ENCODE peak calls at places on chromosomes 13 and 19, in six cellular contexts. X is MM.1S, S is GM23248, A is thoracic aorta, W is GM23338, M is lower lobe of right lung. B is an unnamed sample.

GRCh38 chr13:27678306-27679040 is 56.8 kb downstream of the POLR1D start:
- DNase-seq in X (no peak), S (no peak), A (no peak), W (peak; percentile 26), M (no peak), B (no peak)

GRCh38 chr13:113428469-113428865 is 24.8 kb downstream of the ADPRHL1 start:
- DNase-seq in X (no peak), S (no peak), A (no peak), W (no peak), M (no peak), B (no peak)

GRCh38 chr13:30734434-30734833 is 909 bp upstream of the ALOX5AP start:
- DNase-seq in X (no peak), S (peak; percentile 73), A (no peak), W (no peak), M (no peak), B (no peak)

GRCh38 chr19:34067861-34068271 is 104.4 kb upstream of the LSM14A start:
- DNase-seq in X (no peak), S (peak; percentile 53), A (no peak), W (no peak), M (no peak), B (no peak)

GRCh38 chr19:27652281-27652680 is 1560.7 kb downstream of the UQCRFS1 start:
- DNase-seq in X (no peak), S (no peak), A (no peak), W (no peak), M (no peak), B (no peak)

GRCh38 chr13:46801831-46802230 is 4.9 kb upstream of the ESD start:
- DNase-seq in X (no peak), S (no peak), A (no peak), W (no peak), M (no peak), B (no peak)

GRCh38 chr13:112443191-112444000 is 67.2 kb downstream of the SPACA7 start:
- DNase-seq in X (no peak), S (peak; percentile 35), A (no peak), W (peak; percentile 69), M (no peak), B (no peak)

GRCh38 chr13:27000686-27001085 is 170.9 kb downstream of the USP12 start:
- DNase-seq in X (no peak), S (no peak), A (no peak), W (no peak), M (no peak), B (no peak)

GRCh38 chr13:45166858-45167257 is 34.0 kb downstream of the KCTD4 start:
- DNase-seq in X (no peak), S (no peak), A (no peak), W (no peak), M (no peak), B (no peak)

GRCh38 chr13:102648046-102648445 is 46.8 kb downstream of the METTL21C start:
- DNase-seq in X (no peak), S (no peak), A (no peak), W (no peak), M (no peak), B (no peak)

GRCh38 chr13:33251131-33251629 is 34.4 kb downstream of the STARD13 start:
- DNase-seq in X (peak; percentile 15), S (peak; percentile 94), A (peak; percentile 12), W (no peak), M (no peak), B (no peak)

GRCh38 chr13:36072536-36072935 is 58.6 kb downstream of the DCLK1 start:
- DNase-seq in X (no peak), S (no peak), A (no peak), W (no peak), M (no peak), B (no peak)

GRCh38 chr13:95212962-95213850 is 88.0 kb downstream of the ABCC4 start:
- DNase-seq in X (no peak), S (no peak), A (no peak), W (no peak), M (no peak), B (no peak)

GRCh38 chr19:10037809-10038208 is 24.5 kb downstream of the RDH8 start:
- DNase-seq in X (no peak), S (no peak), A (no peak), W (no peak), M (no peak), B (no peak)

GRCh38 chr19:48152552-48152951 is 17.6 kb downstream of the LIG1 start:
- DNase-seq in X (peak; percentile 64), S (peak; percentile 57), A (no peak), W (peak; percentile 69), M (no peak), B (peak; percentile 60)

GRCh38 chr19:10503002-10503789 is at the start of gene KEAP1:
- DNase-seq in X (peak; percentile 52), S (peak; percentile 57), A (no peak), W (peak; percentile 75), M (peak; percentile 59), B (peak; percentile 11)

GRCh38 chr13:39159393-39159792 is 121.1 kb downstream of the NHLRC3 start:
- DNase-seq in X (no peak), S (no peak), A (no peak), W (no peak), M (no peak), B (no peak)

GRCh38 chr13:64332048-64332447 is 2898.1 kb downstream of the PCDH9 start:
- DNase-seq in X (no peak), S (no peak), A (no peak), W (no peak), M (no peak), B (no peak)

GRCh38 chr19:8396563-8397203 is 6.5 kb downstream of the RAB11B start:
- DNase-seq in X (peak; percentile 84), S (peak; percentile 77), A (no peak), W (peak; percentile 86), M (peak; percentile 79), B (peak; percentile 58)

GRCh38 chr19:35963514-35963913 is 27.3 kb downstream of the LRFN3 start:
- DNase-seq in X (no peak), S (peak; percentile 74), A (no peak), W (peak; percentile 92), M (no peak), B (no peak)

GRCh38 chr13:108266316-108266936 is 3.1 kb upstream of the TNFSF13B start:
- DNase-seq in X (no peak), S (no peak), A (no peak), W (no peak), M (no peak), B (no peak)

GRCh38 chr13:30569901-30570576 is 47.7 kb upstream of the USPL1 start:
- DNase-seq in X (no peak), S (peak; percentile 99), A (peak; percentile 25), W (peak; percentile 17), M (no peak), B (no peak)

GRCh38 chr13:64810701-64811258 is 2419.4 kb downstream of the PCDH9 start:
- DNase-seq in X (no peak), S (peak; percentile 11), A (no peak), W (no peak), M (no peak), B (no peak)

GRCh38 chr13:80011448-80012212 is 329.3 kb downstream of the SPRY2 start:
- DNase-seq in X (no peak), S (no peak), A (no peak), W (no peak), M (no peak), B (no peak)

GRCh38 chr19:41793414-41793727 is 3.0 kb upstream of the CEACAM3 start:
- DNase-seq in X (no peak), S (no peak), A (no peak), W (no peak), M (no peak), B (no peak)

GRCh38 chr19:41795031-41795461 is 1.3 kb upstream of the CEACAM3 start:
- DNase-seq in X (peak; percentile 55), S (peak; percentile 56), A (no peak), W (peak; percentile 87), M (no peak), B (peak; percentile 68)

GRCh38 chr19:41796362-41796761 is at the start of gene CEACAM3:
- DNase-seq in X (no peak), S (no peak), A (no peak), W (no peak), M (no peak), B (no peak)

GRCh38 chr19:41792513-41793413 is 3.6 kb upstream of the CEACAM3 start:
- DNase-seq in X (peak; percentile 52), S (peak; percentile 69), A (no peak), W (peak; percentile 84), M (peak; percentile 83), B (peak; percentile 38)
- H3K27ac ChIP-seq in X (no peak overlapping the region), S (no peak overlapping the region), A (no peak overlapping the region), W (no peak overlapping the region), M (no peak overlapping the region), B (no peak overlapping the region)

DNA sequence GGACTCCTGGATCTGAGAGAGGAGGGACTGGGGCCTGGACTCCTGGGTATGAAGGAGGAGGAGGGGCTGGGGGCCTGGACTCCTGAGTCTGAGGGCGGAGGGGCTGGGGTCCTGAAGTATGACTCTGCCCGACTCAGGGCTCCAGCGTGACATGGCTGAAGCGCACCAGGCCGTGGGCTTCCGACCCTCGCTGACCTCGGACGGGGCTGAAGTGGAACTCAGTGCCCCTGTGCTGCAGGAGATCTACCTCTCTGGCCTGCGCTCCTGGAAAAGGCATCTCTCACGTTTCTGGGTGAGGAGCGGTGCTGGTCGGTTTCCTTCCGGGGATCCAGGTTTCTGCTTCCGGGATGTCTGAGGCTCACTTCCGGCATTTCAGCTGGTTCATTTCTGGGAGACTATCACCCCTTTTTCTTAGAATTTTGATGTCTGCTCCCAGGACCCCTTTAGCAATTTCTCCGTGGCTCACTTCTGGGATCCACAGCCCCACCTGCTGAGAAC is 1.2 kb downstream of the CPT1C start:
- DNase-seq in X (no peak), S (no peak), A (no peak), W (no peak), M (no peak), B (no peak)
- H3K4me3 ChIP-seq in X (no peak overlapping the region), S (peak overlapping the region; percentile 82), A (no peak overlapping the region), W (peak overlapping the region; percentile 97), M (no peak overlapping the region), B (no peak overlapping the region)

DNA sequence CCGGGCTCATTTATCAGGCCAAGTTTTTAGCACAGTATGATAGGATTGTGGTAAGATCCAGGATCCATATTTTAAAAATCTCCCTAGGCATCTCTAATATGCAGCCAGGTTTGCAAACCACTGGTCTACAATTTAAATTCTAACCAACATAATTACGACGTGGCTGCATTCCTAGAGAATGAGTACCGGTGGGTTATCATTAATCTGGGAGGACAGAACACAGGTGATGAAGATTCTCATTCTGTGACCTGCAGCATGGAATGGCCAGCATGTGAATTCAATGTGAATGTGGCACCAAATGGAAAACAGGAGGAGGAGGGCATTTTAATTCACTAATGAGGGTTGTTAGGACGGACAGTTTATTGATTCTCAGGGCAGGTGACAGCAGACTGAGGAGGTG is 56.9 kb upstream of the MED4 start:
- DNase-seq in X (no peak), S (no peak), A (no peak), W (no peak), M (no peak), B (no peak)
- H3K27ac ChIP-seq in X (no peak overlapping the region), S (no peak overlapping the region), A (no peak overlapping the region), W (no peak overlapping the region), M (peak overlapping the region; percentile 54), B (peak overlapping the region; percentile 68)

DNA sequence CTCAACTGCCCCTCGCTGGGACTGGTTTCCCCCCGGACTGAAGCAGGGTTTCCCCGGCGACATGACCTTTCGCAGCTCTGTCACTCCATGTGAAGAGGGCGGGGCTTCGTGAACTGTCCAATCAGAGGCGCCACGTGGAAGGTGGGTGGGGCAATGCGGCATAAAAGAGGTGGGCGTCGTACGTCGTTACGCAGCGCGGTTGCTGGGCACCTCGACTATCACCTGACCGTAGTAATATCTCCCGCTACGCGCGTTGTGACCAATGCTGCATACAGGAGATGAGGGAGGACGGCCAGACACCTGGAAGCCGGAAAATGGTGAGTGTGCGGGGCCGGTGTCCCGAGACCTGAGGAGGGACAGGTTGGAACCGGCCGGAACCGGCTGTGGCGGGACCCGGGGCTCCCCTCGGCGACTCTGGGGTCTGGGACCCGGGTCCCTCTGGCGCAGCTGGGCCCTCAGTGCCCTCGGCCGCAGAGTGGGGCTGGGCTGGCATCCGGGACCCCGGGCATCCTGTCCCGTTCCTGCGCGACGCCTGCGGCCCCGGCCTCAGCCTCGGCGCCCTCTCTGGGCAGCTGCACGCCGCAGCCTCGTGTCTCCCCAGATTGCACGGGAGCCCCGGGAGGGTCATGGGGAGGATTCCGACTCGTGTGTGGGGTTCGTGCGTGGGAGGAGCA is 32.1 kb downstream of the ZNF136 start:
- DNase-seq in X (no peak), S (peak; percentile 72), A (peak; percentile 38), W (peak; percentile 95), M (peak; percentile 81), B (peak; percentile 39)
- H3K4me3 ChIP-seq in X (no peak overlapping the region), S (peak overlapping the region; percentile 51), A (peak overlapping the region; percentile 67), W (peak overlapping the region; percentile 65), M (peak overlapping the region; percentile 62), B (peak overlapping the region; percentile 32)